ENCODE peak calls at places on chromosome 1, in nine cellular contexts. One of them, this sample, is unnamed.

GRCh38 chr1:215957692-215958091 is 390.6 kb downstream of the KCTD3 start:
- DNase-seq in psoas muscle: no peak
- DNase-seq in right cardiac atrium: no peak
- DNase-seq in uterus: no peak
- DNase-seq in RWPE1: no peak
- DNase-seq in tibial artery: no peak
- DNase-seq in SJCRH30: peak
- DNase-seq in cardiac muscle cell: peak
- DNase-seq in Panc1: no peak
- DNase-seq in this sample: no peak

GRCh38 chr1:204730826-204731459 is 45.4 kb upstream of the LRRN2 start:
- DNase-seq in psoas muscle: no peak
- DNase-seq in right cardiac atrium: no peak
- DNase-seq in uterus: no peak
- DNase-seq in RWPE1: peak
- DNase-seq in tibial artery: no peak
- DNase-seq in SJCRH30: no peak
- DNase-seq in cardiac muscle cell: no peak
- DNase-seq in Panc1: no peak
- DNase-seq in this sample: no peak

GRCh38 chr1:99725996-99726395 is 40.4 kb downstream of the FRRS1 start:
- DNase-seq in psoas muscle: no peak
- DNase-seq in right cardiac atrium: no peak
- DNase-seq in uterus: no peak
- DNase-seq in RWPE1: no peak
- DNase-seq in tibial artery: no peak
- DNase-seq in SJCRH30: no peak
- DNase-seq in cardiac muscle cell: no peak
- DNase-seq in Panc1: no peak
- DNase-seq in this sample: no peak

GRCh38 chr1:190479537-190479936 is 1.9 kb upstream of the BRINP3 start:
- DNase-seq in psoas muscle: no peak
- DNase-seq in right cardiac atrium: no peak
- DNase-seq in uterus: no peak
- DNase-seq in RWPE1: no peak
- DNase-seq in tibial artery: no peak
- DNase-seq in SJCRH30: no peak
- DNase-seq in cardiac muscle cell: no peak
- DNase-seq in Panc1: no peak
- DNase-seq in this sample: no peak

GRCh38 chr1:85563139-85563538 is 17.4 kb upstream of the CCN1 start:
- DNase-seq in psoas muscle: no peak
- DNase-seq in right cardiac atrium: no peak
- DNase-seq in uterus: no peak
- DNase-seq in RWPE1: no peak
- DNase-seq in tibial artery: no peak
- DNase-seq in SJCRH30: no peak
- DNase-seq in cardiac muscle cell: peak
- DNase-seq in Panc1: no peak
- DNase-seq in this sample: no peak

GRCh38 chr1:26772687-26773086 is 15.1 kb upstream of the PIGV start:
- DNase-seq in psoas muscle: no peak
- DNase-seq in right cardiac atrium: no peak
- DNase-seq in uterus: no peak
- DNase-seq in RWPE1: peak
- DNase-seq in tibial artery: no peak
- DNase-seq in SJCRH30: no peak
- DNase-seq in cardiac muscle cell: peak
- DNase-seq in Panc1: peak
- DNase-seq in this sample: no peak

GRCh38 chr1:9689011-9689706 is 37.6 kb downstream of the PIK3CD start:
- DNase-seq in psoas muscle: peak
- DNase-seq in right cardiac atrium: peak
- DNase-seq in uterus: peak
- DNase-seq in RWPE1: peak
- DNase-seq in tibial artery: peak
- DNase-seq in SJCRH30: peak
- DNase-seq in cardiac muscle cell: peak
- DNase-seq in Panc1: no peak
- DNase-seq in this sample: peak

GRCh38 chr1:66563094-66563800 is 29.3 kb downstream of the SGIP1 start:
- DNase-seq in psoas muscle: no peak
- DNase-seq in right cardiac atrium: no peak
- DNase-seq in uterus: peak
- DNase-seq in RWPE1: peak
- DNase-seq in tibial artery: peak
- DNase-seq in SJCRH30: peak
- DNase-seq in cardiac muscle cell: peak
- DNase-seq in Panc1: peak
- DNase-seq in this sample: no peak

GRCh38 chr1:47224676-47225399 is 7.2 kb downstream of the TAL1 start:
- DNase-seq in psoas muscle: no peak
- DNase-seq in right cardiac atrium: no peak
- DNase-seq in uterus: peak
- DNase-seq in RWPE1: no peak
- DNase-seq in tibial artery: no peak
- DNase-seq in SJCRH30: no peak
- DNase-seq in cardiac muscle cell: no peak
- DNase-seq in Panc1: no peak
- DNase-seq in this sample: no peak

GRCh38 chr1:174999926-175000696 is at the start of gene CACYBP:
- DNase-seq in psoas muscle: peak
- DNase-seq in right cardiac atrium: no peak
- DNase-seq in uterus: peak
- DNase-seq in RWPE1: no peak
- DNase-seq in tibial artery: peak
- DNase-seq in SJCRH30: peak
- DNase-seq in cardiac muscle cell: peak
- DNase-seq in Panc1: no peak
- DNase-seq in this sample: peak

GRCh38 chr1:109274533-109275476 is 8.1 kb downstream of the PSRC1 start:
- DNase-seq in psoas muscle: no peak
- DNase-seq in right cardiac atrium: peak
- DNase-seq in uterus: peak
- DNase-seq in RWPE1: peak
- DNase-seq in tibial artery: peak
- DNase-seq in SJCRH30: peak
- DNase-seq in cardiac muscle cell: no peak
- DNase-seq in Panc1: no peak
- DNase-seq in this sample: peak

GRCh38 chr1:169692766-169693460 is 18.5 kb downstream of the SELL start:
- DNase-seq in psoas muscle: no peak
- DNase-seq in right cardiac atrium: no peak
- DNase-seq in uterus: no peak
- DNase-seq in RWPE1: no peak
- DNase-seq in tibial artery: no peak
- DNase-seq in SJCRH30: no peak
- DNase-seq in cardiac muscle cell: no peak
- DNase-seq in Panc1: no peak
- DNase-seq in this sample: no peak

GRCh38 chr1:32758177-32758794 is 55.7 kb upstream of the SYNC start:
- DNase-seq in psoas muscle: no peak
- DNase-seq in right cardiac atrium: no peak
- DNase-seq in uterus: no peak
- DNase-seq in RWPE1: no peak
- DNase-seq in tibial artery: no peak
- DNase-seq in SJCRH30: no peak
- DNase-seq in cardiac muscle cell: no peak
- DNase-seq in Panc1: no peak
- DNase-seq in this sample: no peak

GRCh38 chr1:7561936-7562728 is 209.0 kb upstream of the VAMP3 start:
- DNase-seq in psoas muscle: no peak
- DNase-seq in right cardiac atrium: no peak
- DNase-seq in uterus: no peak
- DNase-seq in RWPE1: no peak
- DNase-seq in tibial artery: no peak
- DNase-seq in SJCRH30: no peak
- DNase-seq in cardiac muscle cell: no peak
- DNase-seq in Panc1: no peak
- DNase-seq in this sample: no peak

GRCh38 chr1:181676269-181676668 is 193.0 kb downstream of the CACNA1E start:
- DNase-seq in psoas muscle: no peak
- DNase-seq in right cardiac atrium: no peak
- DNase-seq in uterus: no peak
- DNase-seq in RWPE1: peak
- DNase-seq in tibial artery: no peak
- DNase-seq in SJCRH30: peak
- DNase-seq in cardiac muscle cell: peak
- DNase-seq in Panc1: peak
- DNase-seq in this sample: no peak

GRCh38 chr1:101479945-101480344 is 243.1 kb downstream of the S1PR1 start:
- DNase-seq in psoas muscle: no peak
- DNase-seq in right cardiac atrium: no peak
- DNase-seq in uterus: no peak
- DNase-seq in RWPE1: no peak
- DNase-seq in tibial artery: no peak
- DNase-seq in SJCRH30: no peak
- DNase-seq in cardiac muscle cell: no peak
- DNase-seq in Panc1: no peak
- DNase-seq in this sample: no peak

GRCh38 chr1:101484896-101485412 is 248.1 kb downstream of the S1PR1 start:
- DNase-seq in psoas muscle: no peak
- DNase-seq in right cardiac atrium: no peak
- DNase-seq in uterus: no peak
- DNase-seq in RWPE1: no peak
- DNase-seq in tibial artery: no peak
- DNase-seq in SJCRH30: peak
- DNase-seq in cardiac muscle cell: peak
- DNase-seq in Panc1: no peak
- DNase-seq in this sample: no peak

GRCh38 chr1:101483982-101484381 is 247.2 kb downstream of the S1PR1 start:
- DNase-seq in psoas muscle: no peak
- DNase-seq in right cardiac atrium: no peak
- DNase-seq in uterus: no peak
- DNase-seq in RWPE1: no peak
- DNase-seq in tibial artery: no peak
- DNase-seq in SJCRH30: no peak
- DNase-seq in cardiac muscle cell: no peak
- DNase-seq in Panc1: no peak
- DNase-seq in this sample: no peak

GRCh38 chr1:101485712-101486111 is 248.9 kb downstream of the S1PR1 start:
- DNase-seq in psoas muscle: no peak
- DNase-seq in right cardiac atrium: no peak
- DNase-seq in uterus: no peak
- DNase-seq in RWPE1: no peak
- DNase-seq in tibial artery: no peak
- DNase-seq in SJCRH30: no peak
- DNase-seq in cardiac muscle cell: no peak
- DNase-seq in Panc1: no peak
- DNase-seq in this sample: no peak

GRCh38 chr1:101482306-101482705 is 245.5 kb downstream of the S1PR1 start:
- DNase-seq in psoas muscle: no peak
- DNase-seq in right cardiac atrium: no peak
- DNase-seq in uterus: no peak
- DNase-seq in RWPE1: no peak
- DNase-seq in tibial artery: no peak
- DNase-seq in SJCRH30: no peak
- DNase-seq in cardiac muscle cell: no peak
- DNase-seq in Panc1: no peak
- DNase-seq in this sample: no peak
- H3K27ac ChIP-seq in psoas muscle: no peak
- H3K27ac ChIP-seq in right cardiac atrium: no peak
- H3K27ac ChIP-seq in uterus: no peak
- H3K27ac ChIP-seq in RWPE1: no peak
- H3K27ac ChIP-seq in tibial artery: no peak
- H3K27ac ChIP-seq in SJCRH30: no peak
- H3K27ac ChIP-seq in cardiac muscle cell: peak
- H3K27ac ChIP-seq in Panc1: no peak
- H3K27ac ChIP-seq in this sample: no peak

GRCh38 chr1:14733779-14734140 is 135.3 kb downstream of the KAZN start:
- DNase-seq in psoas muscle: no peak
- DNase-seq in right cardiac atrium: no peak
- DNase-seq in uterus: no peak
- DNase-seq in RWPE1: no peak
- DNase-seq in tibial artery: no peak
- DNase-seq in SJCRH30: no peak
- DNase-seq in cardiac muscle cell: no peak
- DNase-seq in Panc1: no peak
- DNase-seq in this sample: no peak
- H3K27ac ChIP-seq in psoas muscle: no peak
- H3K27ac ChIP-seq in right cardiac atrium: no peak
- H3K27ac ChIP-seq in uterus: no peak
- H3K27ac ChIP-seq in RWPE1: peak
- H3K27ac ChIP-seq in tibial artery: no peak
- H3K27ac ChIP-seq in SJCRH30: no peak
- H3K27ac ChIP-seq in cardiac muscle cell: no peak
- H3K27ac ChIP-seq in Panc1: no peak
- H3K27ac ChIP-seq in this sample: no peak

GRCh38 chr1:13756557-13757315 is 56.7 kb downstream of the PRDM2 start:
- DNase-seq in psoas muscle: no peak
- DNase-seq in right cardiac atrium: no peak
- DNase-seq in uterus: no peak
- DNase-seq in RWPE1: no peak
- DNase-seq in tibial artery: no peak
- DNase-seq in SJCRH30: no peak
- DNase-seq in cardiac muscle cell: no peak
- DNase-seq in Panc1: no peak
- DNase-seq in this sample: no peak
- H3K27ac ChIP-seq in psoas muscle: peak
- H3K27ac ChIP-seq in right cardiac atrium: no peak
- H3K27ac ChIP-seq in uterus: no peak
- H3K27ac ChIP-seq in RWPE1: no peak
- H3K27ac ChIP-seq in tibial artery: no peak
- H3K27ac ChIP-seq in SJCRH30: no peak
- H3K27ac ChIP-seq in cardiac muscle cell: no peak
- H3K27ac ChIP-seq in Panc1: no peak
- H3K27ac ChIP-seq in this sample: no peak

GRCh38 chr1:119569095-119569494 is 62.1 kb downstream of the HSD3B1 start:
- DNase-seq in psoas muscle: no peak
- DNase-seq in right cardiac atrium: no peak
- DNase-seq in uterus: no peak
- DNase-seq in RWPE1: no peak
- DNase-seq in tibial artery: no peak
- DNase-seq in SJCRH30: no peak
- DNase-seq in cardiac muscle cell: no peak
- DNase-seq in Panc1: no peak
- DNase-seq in this sample: no peak

GRCh38 chr1:119564548-119564947 is 57.5 kb downstream of the HSD3B1 start:
- DNase-seq in psoas muscle: no peak
- DNase-seq in right cardiac atrium: no peak
- DNase-seq in uterus: no peak
- DNase-seq in RWPE1: no peak
- DNase-seq in tibial artery: no peak
- DNase-seq in SJCRH30: no peak
- DNase-seq in cardiac muscle cell: no peak
- DNase-seq in Panc1: no peak
- DNase-seq in this sample: no peak

DNA sequence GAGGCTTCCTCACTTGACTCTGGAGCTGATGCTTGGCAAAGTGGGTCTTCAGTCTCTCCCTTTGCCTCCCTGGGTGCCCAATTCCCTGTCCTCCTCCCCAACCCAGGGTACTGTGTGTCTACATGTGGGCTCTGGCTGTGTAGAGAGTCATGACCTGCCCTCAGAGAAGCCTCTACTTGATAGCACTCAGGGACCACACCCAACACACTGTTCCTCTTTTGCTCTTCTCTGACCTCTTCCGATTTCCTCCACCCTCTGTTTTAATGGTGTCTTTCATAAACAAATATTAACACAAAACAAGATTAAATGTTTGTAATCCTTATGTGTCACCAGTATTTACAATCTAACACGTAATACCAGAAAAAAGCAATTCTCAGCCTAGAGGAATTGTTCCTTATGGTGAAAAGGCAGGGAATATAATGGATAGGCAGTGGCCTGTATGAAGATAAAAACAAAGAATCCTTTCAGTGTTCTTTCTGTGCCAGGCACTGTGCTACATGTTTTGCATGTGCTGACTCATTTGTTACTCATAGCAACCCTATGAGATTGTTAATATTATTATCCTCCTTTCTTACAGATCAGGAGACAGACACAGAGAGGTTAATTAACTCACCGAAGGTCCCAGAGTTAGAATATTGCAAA is 58.2 kb downstream of the HSD3B1 start:
- DNase-seq in psoas muscle: no peak
- DNase-seq in right cardiac atrium: no peak
- DNase-seq in uterus: no peak
- DNase-seq in RWPE1: no peak
- DNase-seq in tibial artery: no peak
- DNase-seq in SJCRH30: no peak
- DNase-seq in cardiac muscle cell: no peak
- DNase-seq in Panc1: no peak
- DNase-seq in this sample: no peak
- H3K27ac ChIP-seq in psoas muscle: no peak
- H3K27ac ChIP-seq in right cardiac atrium: no peak
- H3K27ac ChIP-seq in uterus: no peak
- H3K27ac ChIP-seq in RWPE1: no peak
- H3K27ac ChIP-seq in tibial artery: no peak
- H3K27ac ChIP-seq in SJCRH30: no peak
- H3K27ac ChIP-seq in cardiac muscle cell: no peak
- H3K27ac ChIP-seq in Panc1: no peak
- H3K27ac ChIP-seq in this sample: no peak